ENCODE peak calls at places on chromosomes 16 and 17, in eight cellular contexts. C is A549; H is GM20000; A is osteocyte; L is activated CD8-positive, alpha-beta T cell treated with anti-CD3 and anti-CD28 coated beads for 36 hours; K is Calu3; S is pancreas; I is AG09319. M is an unnamed sample.

GRCh38 chr17:48093341-48094045 is 7.8 kb downstream of the CBX1 start:
- DNase-seq in L (no peak), K (no peak), C (no peak), I (no peak), H (no peak), A (no peak), S (no peak), M (peak)

GRCh38 chr16:71524566-71525553 is 1.4 kb upstream of the CHST4 start:
- DNase-seq in L (no peak), A (no peak), C (no peak), I (no peak), K (no peak), S (no peak), H (no peak), M (no peak)

GRCh38 chr16:49592507-49593422 is 219.2 kb downstream of the C16orf78 start:
- DNase-seq in H (peak), A (peak), S (peak), I (no peak), L (peak), C (peak), K (peak), M (no peak)

GRCh38 chr16:12602811-12603698 is 200.6 kb downstream of the CPPED1 start:
- DNase-seq in I (no peak), K (no peak), A (peak), S (no peak), C (no peak), H (no peak), L (no peak), M (no peak)

GRCh38 chr16:81472391-81472790 is 27.8 kb downstream of the CMIP start:
- DNase-seq in K (no peak), H (no peak), S (no peak), C (no peak), A (no peak), L (no peak), I (no peak), M (no peak)

GRCh38 chr17:12386240-12386639 is 279.4 kb upstream of the MYOCD start:
- DNase-seq in A (no peak), S (no peak), H (no peak), K (no peak), I (no peak), C (no peak), L (no peak), M (no peak)

GRCh38 chr17:42428141-42428944 is 5.3 kb upstream of the CAVIN1 start:
- DNase-seq in C (peak), K (peak), S (peak), A (peak), H (no peak), L (peak), I (peak), M (no peak)

GRCh38 chr16:67948015-67948414 is 4.1 kb upstream of the LCAT start:
- DNase-seq in I (no peak), K (no peak), S (no peak), L (no peak), A (no peak), H (no peak), C (no peak), M (no peak)

GRCh38 chr16:19659554-19659953 is 58.5 kb downstream of the KNOP1 start:
- DNase-seq in C (peak), A (no peak), I (no peak), K (no peak), S (no peak), H (no peak), L (no peak), M (no peak)

GRCh38 chr16:79519448-79519847 is 81.1 kb downstream of the MAF start:
- DNase-seq in H (no peak), K (no peak), S (no peak), C (no peak), A (no peak), I (no peak), L (peak), M (no peak)

GRCh38 chr16:73315645-73316044 is 267.7 kb upstream of the ZFHX3 start:
- DNase-seq in C (no peak), A (no peak), I (no peak), L (no peak), K (no peak), S (no peak), H (peak), M (no peak)

GRCh38 chr16:72985148-72985882 is 62.6 kb downstream of the ZFHX3 start:
- DNase-seq in A (no peak), K (no peak), L (no peak), I (peak), H (no peak), S (no peak), C (no peak), M (no peak)

GRCh38 chr17:66667491-66668030 is 167.4 kb upstream of the CACNG5 start:
- DNase-seq in C (no peak), L (peak), S (no peak), I (no peak), A (no peak), H (peak), K (no peak), M (no peak)

GRCh38 chr16:84502075-84502474 is 2.4 kb downstream of the MEAK7 start:
- DNase-seq in C (no peak), L (no peak), I (no peak), A (no peak), K (no peak), S (no peak), H (no peak), M (peak)

GRCh38 chr17:38864636-38865398 is 5.0 kb upstream of the LASP1 start:
- DNase-seq in I (no peak), H (no peak), S (no peak), A (no peak), L (no peak), K (no peak), C (peak), M (no peak)

GRCh38 chr16:57536306-57537193 is at the start of gene CCDC102A:
- DNase-seq in L (peak), S (peak), C (no peak), K (no peak), I (peak), A (peak), H (peak), M (no peak)

GRCh38 chr16:84617631-84618427 is at the start of gene COTL1:
- DNase-seq in A (peak), K (peak), I (peak), L (peak), C (peak), S (peak), H (peak), M (no peak)

GRCh38 chr17:21028192-21028591 is 14.6 kb downstream of the USP22 start:
- DNase-seq in A (no peak), S (no peak), I (no peak), C (no peak), H (no peak), L (no peak), K (no peak), M (no peak)

GRCh38 chr16:81625544-81626152 is 153.4 kb upstream of the PLCG2 start:
- DNase-seq in I (no peak), C (no peak), A (no peak), K (peak), S (peak), L (peak), H (peak), M (no peak)

GRCh38 chr16:65658339-65659275 is 536.7 kb upstream of the CDH11 start:
- DNase-seq in C (peak), H (no peak), S (no peak), K (no peak), I (peak), A (no peak), L (no peak), M (no peak)

GRCh38 chr16:8677481-8677880 is 3.1 kb downstream of the ABAT start:
- DNase-seq in I (no peak), L (no peak), K (no peak), C (no peak), A (no peak), S (no peak), H (no peak), M (no peak)

GRCh38 chr16:56833243-56833970 is 31.6 kb upstream of the SLC12A3 start:
- DNase-seq in K (no peak), I (no peak), H (no peak), S (no peak), C (no peak), A (no peak), L (no peak), M (no peak)

GRCh38 chr16:76963614-76964315 is 227.2 kb upstream of the MON1B start:
- DNase-seq in L (no peak), S (no peak), I (no peak), K (no peak), H (no peak), C (no peak), A (no peak), M (no peak)

GRCh38 chr16:80639636-80640035 is 98.8 kb downstream of the DYNLRB2 start:
- DNase-seq in L (no peak), H (no peak), S (no peak), A (no peak), K (no peak), I (no peak), C (no peak), M (no peak)

GRCh38 chr17:38415250-38416194 is 12.7 kb upstream of the ARHGAP23 start:
- DNase-seq in C (peak), H (peak), S (peak), I (peak), A (no peak), L (peak), K (peak), M (no peak)

GRCh38 chr17:60145006-60145935 is 4.5 kb upstream of the CA4 start:
- DNase-seq in C (no peak), K (no peak), L (no peak), I (no peak), A (no peak), S (no peak), H (no peak), M (no peak)

GRCh38 chr16:58620396-58620795 is 9.2 kb downstream of the CNOT1 start:
- DNase-seq in H (no peak), I (no peak), S (no peak), K (no peak), L (no peak), A (no peak), C (no peak), M (peak)

GRCh38 chr17:80499961-80500665 is 23.7 kb upstream of the NPTX1 start:
- DNase-seq in L (no peak), C (no peak), I (no peak), A (no peak), S (no peak), H (no peak), K (no peak), M (no peak)

GRCh38 chr16:89484923-89485679 is 5.3 kb downstream of the ANKRD11 start:
- DNase-seq in I (no peak), K (no peak), C (no peak), S (no peak), L (peak), H (no peak), A (no peak), M (no peak)

GRCh38 chr16:89795676-89796075 is 20.8 kb downstream of the FANCA start:
- DNase-seq in K (no peak), S (no peak), L (no peak), C (no peak), A (no peak), I (no peak), H (no peak), M (no peak)

GRCh38 chr16:1344499-1344898 is 7.2 kb downstream of the TSR3 start:
- DNase-seq in K (no peak), C (no peak), I (no peak), H (no peak), A (no peak), S (peak), L (no peak), M (no peak)

GRCh38 chr16:1340730-1341494 is 7.5 kb downstream of the BAIAP3 start:
- DNase-seq in I (no peak), H (no peak), C (no peak), K (no peak), S (peak), A (no peak), L (no peak), M (no peak)

GRCh38 chr16:1343428-1344242 is 8.0 kb downstream of the TSR3 start:
- DNase-seq in C (no peak), L (no peak), H (no peak), A (no peak), K (no peak), I (no peak), S (peak), M (no peak)

GRCh38 chr16:1341495-1342388 is 8.3 kb downstream of the BAIAP3 start:
- DNase-seq in A (no peak), L (no peak), I (no peak), K (no peak), C (no peak), S (no peak), H (no peak), M (no peak)

GRCh38 chr16:1342526-1343427 is 8.9 kb downstream of the TSR3 start:
- DNase-seq in A (no peak), K (peak), I (peak), L (peak), S (peak), C (peak), H (peak), M (no peak)
- TF ChIP-seq CTCF in A (no peak), K (no peak), I (no peak), L (no peak), S (no peak), C (no peak), H (no peak), M (no peak)

GRCh38 chr17:64155751-64156544 is 26.0 kb upstream of the ERN1 start:
- DNase-seq in I (no peak), L (no peak), A (peak), K (peak), H (no peak), S (peak), C (no peak), M (no peak)
- TF ChIP-seq CTCF in I (no peak), L (no peak), A (no peak), K (no peak), H (no peak), S (no peak), C (no peak), M (no peak)

GRCh38 chr17:18967806-18968744 is 16.1 kb downstream of the SLC5A10 start:
- DNase-seq in A (no peak), K (no peak), C (no peak), L (no peak), I (no peak), S (no peak), H (no peak), M (no peak)

GRCh38 chr17:18968945-18969887 is 17.3 kb downstream of the SLC5A10 start:
- DNase-seq in S (no peak), A (no peak), L (peak), H (no peak), K (peak), C (peak), I (no peak), M (no peak)

GRCh38 chr17:18971801-18972200 is 19.8 kb downstream of the SLC5A10 start:
- DNase-seq in A (no peak), C (no peak), S (no peak), L (no peak), H (no peak), K (no peak), I (no peak), M (no peak)

GRCh38 chr17:18974407-18975149 is 22.6 kb downstream of the SLC5A10 start:
- DNase-seq in L (peak), S (no peak), C (no peak), H (no peak), K (no peak), I (no peak), A (no peak), M (no peak)

DNA sequence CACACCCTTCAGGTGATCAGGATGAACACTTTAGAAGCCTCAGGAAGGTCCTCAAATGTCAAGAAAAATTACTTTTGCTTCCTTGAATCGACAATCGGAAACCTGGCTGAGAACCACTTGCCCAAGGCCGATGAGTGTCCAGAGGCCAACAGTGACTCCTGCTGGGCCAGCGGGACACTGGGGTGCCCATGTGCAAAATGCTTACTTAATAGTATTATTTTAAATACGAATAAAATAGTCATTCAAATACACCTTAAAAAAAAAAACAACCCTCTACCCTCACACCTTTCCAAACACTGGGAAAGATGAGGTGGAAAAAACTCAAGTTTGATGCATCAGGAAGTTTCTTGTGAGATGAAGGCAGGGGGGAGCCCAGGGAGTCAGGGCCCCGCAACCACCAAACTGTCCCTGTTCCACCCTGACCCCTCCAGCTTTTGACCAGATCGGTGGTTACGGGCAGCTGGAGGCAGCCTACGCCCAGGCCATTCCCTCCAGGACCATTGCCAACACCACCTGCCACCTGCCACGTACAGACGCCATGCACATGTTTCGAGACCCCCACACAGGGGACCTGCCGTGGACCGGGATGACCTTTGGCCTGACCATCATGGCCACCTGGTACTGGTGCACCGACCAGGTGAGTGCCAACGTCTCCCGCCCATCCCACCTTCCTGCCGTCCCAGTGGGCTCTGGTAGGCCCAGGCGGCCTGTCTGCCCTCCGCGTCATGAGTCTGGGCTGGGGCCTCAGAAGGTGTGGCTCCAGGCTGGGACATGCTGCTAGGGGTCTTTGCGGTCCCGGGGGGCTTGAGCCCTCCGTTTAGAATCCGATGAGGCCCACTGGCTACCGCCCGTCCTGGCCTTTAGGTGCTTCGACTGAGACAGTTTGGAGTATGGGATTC is 18.9 kb downstream of the SLC5A10 start:
- DNase-seq in H (no peak), K (no peak), L (no peak), C (peak), I (no peak), A (no peak), S (no peak), M (no peak)
- TF ChIP-seq CTCF in H (no peak), K (no peak), L (no peak), C (peak), I (peak), A (peak), S (no peak), M (peak)

GRCh38 chr17:34024303-34025178 is 230.5 kb upstream of the CCL2 start:
- DNase-seq in A (no peak), K (no peak), S (no peak), L (no peak), H (no peak), C (no peak), I (no peak), M (no peak)

GRCh38 chr17:34025179-34025551 is 229.9 kb upstream of the CCL2 start:
- DNase-seq in S (no peak), K (no peak), I (no peak), L (no peak), H (no peak), C (no peak), A (no peak), M (no peak)
- TF ChIP-seq CTCF in S (no peak), K (no peak), I (no peak), L (no peak), H (no peak), C (no peak), A (no peak), M (no peak)

GRCh38 chr17:49896860-49897259 is 49.0 kb upstream of the TAC4 start:
- DNase-seq in K (no peak), A (no peak), I (no peak), L (no peak), H (no peak), C (no peak), S (no peak), M (no peak)

GRCh38 chr17:49901460-49902331 is 53.8 kb upstream of the TAC4 start:
- DNase-seq in A (no peak), S (peak), I (no peak), H (no peak), K (peak), C (no peak), L (no peak), M (no peak)

GRCh38 chr17:49896222-49896621 is 48.4 kb upstream of the TAC4 start:
- DNase-seq in H (no peak), L (no peak), C (no peak), I (no peak), A (no peak), K (no peak), S (no peak), M (no peak)

GRCh38 chr17:49899588-49899987 is 51.7 kb upstream of the TAC4 start:
- DNase-seq in S (no peak), I (no peak), L (no peak), K (no peak), H (no peak), A (no peak), C (no peak), M (no peak)

DNA sequence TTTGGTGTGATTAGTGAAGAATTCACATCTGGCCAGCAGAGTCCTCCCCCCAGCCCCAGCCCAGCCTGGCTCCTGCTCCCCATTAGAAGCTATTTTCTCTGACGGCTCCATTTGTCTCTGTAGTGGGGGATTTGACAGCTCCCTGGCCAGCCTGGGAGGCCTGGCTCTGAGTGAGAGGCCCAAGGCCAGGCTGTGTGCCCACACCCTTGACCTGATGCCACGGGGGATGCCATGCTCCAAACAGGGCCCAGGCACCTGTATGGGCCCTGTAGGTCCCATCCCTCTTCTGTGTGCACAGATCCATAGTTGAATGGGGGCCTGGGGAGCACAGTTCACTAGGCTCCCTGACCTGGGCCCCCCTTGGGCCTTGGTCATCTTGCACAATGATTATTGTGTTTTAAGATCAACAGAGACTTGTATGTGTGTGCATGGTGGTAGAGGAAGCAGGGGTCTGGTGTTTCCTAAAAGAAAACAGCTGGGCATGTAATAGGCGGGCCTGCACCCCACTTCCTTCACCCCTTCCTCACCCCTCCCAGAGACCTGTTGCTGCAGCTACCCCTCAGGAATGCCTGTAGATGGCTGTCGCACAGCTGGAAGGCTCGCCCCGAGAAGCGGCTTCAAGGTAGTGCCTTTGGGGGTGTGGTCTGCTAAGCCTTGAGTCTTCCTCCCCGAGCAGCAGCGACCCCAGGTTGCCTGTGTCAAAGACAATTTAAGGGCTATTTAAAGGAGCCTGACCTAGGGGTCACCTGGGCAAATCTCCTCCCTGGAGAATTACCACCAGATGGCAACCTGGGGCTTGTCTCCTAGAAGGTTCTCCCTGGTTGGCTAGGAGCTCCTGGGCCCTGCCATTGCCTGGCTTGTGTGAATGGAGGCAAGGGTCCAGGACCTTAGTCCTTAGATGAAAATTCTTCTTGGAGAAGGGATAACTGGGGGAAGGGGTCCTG is 51.0 kb upstream of the TAC4 start:
- DNase-seq in S (no peak), C (peak), I (no peak), A (no peak), L (peak), H (no peak), K (peak), M (no peak)
- TF ChIP-seq CTCF in S (no peak), C (peak), I (no peak), A (no peak), L (no peak), H (no peak), K (peak), M (peak)